ENCODE peak calls at places on chromosomes 2 and 18, in four cellular contexts. R is adrenal gland, W is astrocyte of the spinal cord, O is GM23248. K is an unnamed sample.

GRCh38 chr18:31101148-31102019 is 837 bp downstream of the DSC2 start:
- DNase-seq in R (peak), W (no peak), O (no peak), K (no peak)

GRCh38 chr2:108910541-108911396 is 78.3 kb downstream of the EDAR start:
- DNase-seq in R (no peak), W (no peak), O (no peak), K (no peak)

GRCh38 chr2:123513351-123513750 is 511.7 kb upstream of the CNTNAP5 start:
- DNase-seq in R (no peak), W (peak), O (no peak), K (no peak)

GRCh38 chr2:47307066-47307465 is 95.9 kb upstream of the MSH2 start:
- DNase-seq in R (no peak), W (peak), O (peak), K (no peak)

GRCh38 chr18:3230401-3231334 is 10.9 kb upstream of the MYOM1 start:
- DNase-seq in R (peak), W (no peak), O (no peak), K (peak)

GRCh38 chr2:17578466-17578928 is 38.0 kb downstream of the VSNL1 start:
- DNase-seq in R (peak), W (no peak), O (no peak), K (no peak)

GRCh38 chr2:2742745-2743144 is 411.7 kb upstream of the MYT1L start:
- DNase-seq in R (no peak), W (no peak), O (peak), K (no peak)

GRCh38 chr2:70981866-70982810 is 3.7 kb downstream of the ANKRD53 start:
- DNase-seq in R (peak), W (no peak), O (no peak), K (no peak)

GRCh38 chr2:224937887-224938286 is 104.4 kb downstream of the DOCK10 start:
- DNase-seq in R (no peak), W (no peak), O (no peak), K (no peak)

GRCh38 chr2:23096905-23097602 is 287.9 kb upstream of the KLHL29 start:
- DNase-seq in R (no peak), W (no peak), O (no peak), K (no peak)